ENCODE peak calls at places on chromosomes 7 and 10, in seven cellular contexts. Z is stimulated activated CD8-positive, alpha-beta memory T cell treated with anti-CD3 and anti-CD28 coated beads, Interleukin-2, amount 100 ng/mL, for 48 hours; N is EL; P is right cardiac atrium; A is ELF-1; J is GM03348; L is tibial artery. I is an unnamed sample.

GRCh38 chr10:11148638-11149037 is 131.0 kb downstream of the CELF2 start:
- DNase-seq in P (no peak), A (no peak), L (no peak), N (no peak), J (no peak), Z (no peak), I (no peak)

GRCh38 chr10:116408716-116409115 is 18.9 kb upstream of the PNLIPRP3 start:
- DNase-seq in N (no peak), Z (no peak), A (no peak), L (no peak), P (no peak), J (no peak), I (no peak)

GRCh38 chr10:17673517-17674051 is 29.6 kb downstream of the STAM start:
- DNase-seq in Z (no peak), A (peak), N (peak), J (peak), L (no peak), P (no peak), I (peak)

GRCh38 chr10:54234832-54235231 is 566.2 kb downstream of the PCDH15 start:
- DNase-seq in A (no peak), N (no peak), L (no peak), Z (no peak), P (no peak), J (no peak), I (no peak)

GRCh38 chr10:130333185-130333584 is 197.0 kb downstream of the GLRX3 start:
- DNase-seq in J (no peak), A (peak), N (no peak), Z (no peak), L (no peak), P (no peak), I (no peak)

GRCh38 chr10:119761106-119761505 is 35.3 kb downstream of the INPP5F start:
- DNase-seq in P (no peak), A (no peak), J (peak), Z (no peak), L (no peak), N (peak), I (no peak)

GRCh38 chr7:68146970-68147369 is 1150.3 kb downstream of the TYW1 start:
- DNase-seq in N (no peak), A (no peak), L (no peak), Z (no peak), J (no peak), P (no peak), I (no peak)

GRCh38 chr7:127927339-127927679 is 103.9 kb downstream of the LRRC4 start:
- DNase-seq in N (peak), L (no peak), P (no peak), Z (no peak), A (no peak), J (no peak), I (no peak)

GRCh38 chr10:96130326-96130758 is 245 bp downstream of the ZNF518A start:
- DNase-seq in L (peak), Z (peak), P (peak), A (no peak), J (peak), N (peak), I (peak)

GRCh38 chr7:106070201-106070551 is 41.9 kb downstream of the SYPL1 start:
- DNase-seq in L (no peak), J (no peak), A (no peak), N (no peak), Z (no peak), P (no peak), I (no peak)

GRCh38 chr10:131099028-131099427 is 212.5 kb downstream of the TCERG1L start:
- DNase-seq in L (no peak), P (no peak), J (no peak), Z (no peak), N (no peak), A (peak), I (no peak)

GRCh38 chr10:2036209-2036608 is 298.9 kb upstream of the ADARB2 start:
- DNase-seq in L (no peak), A (no peak), Z (no peak), J (no peak), P (no peak), N (no peak), I (no peak)

GRCh38 chr10:34469446-34469845 is 345.6 kb downstream of the PARD3 start:
- DNase-seq in P (no peak), L (no peak), N (no peak), A (no peak), J (no peak), Z (no peak), I (no peak)

I was measured in MG63.